ENCODE peak calls at places on chromosomes 4 and X, in nine cellular contexts. O is A549, G is kidney, P is colonic mucosa, X is PC-9, F is body of pancreas, N is dorsolateral prefrontal cortex, Z is heart right ventricle, T is hepatocyte. R is an unnamed sample.

GRCh38 chrX:71301195-71301924 is at the start of gene ITGB1BP2:
- DNase-seq in O (no peak), G (no peak), P (no peak), X (no peak), F (no peak), N (no peak), Z (peak), T (peak), R (no peak)

GRCh38 chr4:16079046-16079445 is 4.8 kb downstream of the PROM1 start:
- DNase-seq in O (no peak), G (no peak), P (no peak), X (no peak), F (no peak), N (no peak), Z (no peak), T (peak), R (no peak)

GRCh38 chr4:187256897-187257296 is 533.2 kb upstream of the FAT1 start:
- DNase-seq in O (no peak), G (no peak), P (no peak), X (no peak), F (no peak), N (no peak), Z (no peak), T (no peak), R (no peak)

GRCh38 chrX:2928127-2928582 is 984 bp downstream of the ARSD start:
- DNase-seq in O (peak), G (peak), P (peak), X (no peak), F (peak), N (no peak), Z (peak), T (no peak), R (no peak)

GRCh38 chrX:17744896-17745523 is 7.7 kb downstream of the SCML1 start:
- DNase-seq in O (no peak), G (no peak), P (no peak), X (no peak), F (no peak), N (no peak), Z (no peak), T (no peak), R (no peak)

GRCh38 chr4:8078109-8078494 is 80.5 kb downstream of the ABLIM2 start:
- DNase-seq in O (no peak), G (peak), P (no peak), X (no peak), F (no peak), N (no peak), Z (no peak), T (no peak), R (no peak)

GRCh38 chr4:145545538-145546224 is 64.0 kb downstream of the SMAD1 start:
- DNase-seq in O (peak), G (no peak), P (peak), X (peak), F (peak), N (no peak), Z (peak), T (peak), R (peak)

GRCh38 chr4:41452484-41453225 is 85.3 kb upstream of the LIMCH1 start:
- DNase-seq in O (no peak), G (no peak), P (no peak), X (no peak), F (no peak), N (no peak), Z (no peak), T (no peak), R (no peak)

GRCh38 chrX:73903941-73904340 is 340.9 kb downstream of the CHIC1 start:
- DNase-seq in O (no peak), G (no peak), P (no peak), X (no peak), F (no peak), N (no peak), Z (no peak), T (no peak), R (no peak)

GRCh38 chr4:82434949-82435348 is 4.6 kb downstream of the ENOPH1 start:
- DNase-seq in O (no peak), G (no peak), P (no peak), X (no peak), F (no peak), N (no peak), Z (no peak), T (no peak), R (no peak)

GRCh38 chr4:186002853-186003252 is 66.1 kb upstream of the TLR3 start:
- DNase-seq in O (no peak), G (no peak), P (no peak), X (no peak), F (no peak), N (no peak), Z (no peak), T (no peak), R (no peak)

GRCh38 chr4:20272411-20272872 is 20.7 kb downstream of the SLIT2 start:
- DNase-seq in O (no peak), G (no peak), P (no peak), X (no peak), F (no peak), N (no peak), Z (no peak), T (no peak), R (no peak)

GRCh38 chr4:6230827-6231662 is 30.7 kb upstream of the JAKMIP1 start:
- DNase-seq in O (no peak), G (no peak), P (no peak), X (no peak), F (no peak), N (no peak), Z (no peak), T (no peak), R (no peak)

GRCh38 chr4:24126776-24127175 is 236.9 kb upstream of the PPARGC1A start:
- DNase-seq in O (no peak), G (no peak), P (no peak), X (no peak), F (no peak), N (no peak), Z (no peak), T (no peak), R (no peak)

GRCh38 chr4:128758314-128758922 is 51.1 kb upstream of the JADE1 start:
- DNase-seq in O (no peak), G (no peak), P (no peak), X (no peak), F (no peak), N (no peak), Z (no peak), T (no peak), R (no peak)

DNA sequence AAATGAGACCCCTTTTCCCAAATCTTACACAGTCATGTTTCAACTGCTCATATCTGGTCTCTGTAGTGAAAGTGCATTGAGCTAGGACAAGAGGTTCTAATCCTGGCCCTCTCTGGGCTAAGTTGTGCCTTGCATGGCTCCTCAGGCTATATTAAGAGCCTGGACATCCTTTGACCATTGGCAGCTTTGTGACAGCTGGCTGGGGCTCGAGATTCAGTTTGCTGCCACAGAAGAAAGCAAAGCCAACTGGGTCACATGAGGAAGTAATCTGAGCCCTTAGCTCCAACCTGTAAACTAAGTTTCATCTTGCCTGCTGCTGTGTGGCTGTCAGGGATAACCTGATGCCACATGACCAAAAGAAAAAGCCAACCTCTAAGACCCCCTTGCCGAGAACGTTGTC is 51.8 kb upstream of the JADE1 start:
- DNase-seq in O (no peak), G (no peak), P (no peak), X (no peak), F (peak), N (no peak), Z (peak), T (no peak), R (no peak)
- H3K27ac ChIP-seq in O (no peak), G (no peak), P (no peak), X (no peak), F (no peak), N (no peak), Z (no peak), T (no peak), R (no peak)

GRCh38 chr4:102299708-102300107 is 45.6 kb downstream of the SLC39A8 start:
- DNase-seq in O (peak), G (no peak), P (no peak), X (no peak), F (no peak), N (no peak), Z (peak), T (peak), R (peak)
- TF ChIP-seq CTCF in O (peak), G (peak), P (peak), X (peak), F (peak), N (no peak), Z (peak), T (peak), R (peak)

GRCh38 chr4:159240690-159241089 is 137.8 kb downstream of the RAPGEF2 start:
- DNase-seq in O (no peak), G (no peak), P (no peak), X (no peak), F (no peak), N (no peak), Z (no peak), T (no peak), R (no peak)

GRCh38 chr4:159237975-159238374 is 135.1 kb downstream of the RAPGEF2 start:
- DNase-seq in O (no peak), G (no peak), P (no peak), X (no peak), F (no peak), N (no peak), Z (no peak), T (no peak), R (no peak)

GRCh38 chr4:159238631-159239030 is 135.8 kb downstream of the RAPGEF2 start:
- DNase-seq in O (no peak), G (no peak), P (no peak), X (no peak), F (no peak), N (no peak), Z (no peak), T (no peak), R (no peak)

GRCh38 chr4:159242427-159242826 is 139.5 kb downstream of the RAPGEF2 start:
- DNase-seq in O (no peak), G (no peak), P (no peak), X (no peak), F (no peak), N (no peak), Z (no peak), T (no peak), R (no peak)

DNA sequence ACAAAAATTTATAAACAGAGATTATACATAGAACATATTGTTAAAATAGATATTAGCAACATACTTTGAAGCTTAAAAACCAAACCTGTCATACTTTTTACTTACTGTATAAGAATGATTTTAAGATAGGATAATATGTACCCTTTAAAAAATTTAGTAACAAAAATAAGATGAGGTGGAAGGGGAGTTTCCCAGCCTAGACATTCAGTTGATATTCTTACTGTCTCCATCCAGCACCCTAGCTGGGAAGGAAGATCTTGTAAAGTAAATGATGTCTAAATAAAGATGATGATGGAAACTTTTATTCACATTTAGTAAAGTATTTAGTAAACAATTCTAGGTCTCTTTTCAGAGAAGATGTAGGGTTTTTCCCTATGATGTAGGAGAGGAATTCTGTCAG is 136.7 kb downstream of the RAPGEF2 start:
- DNase-seq in O (no peak), G (no peak), P (no peak), X (no peak), F (no peak), N (no peak), Z (no peak), T (no peak), R (no peak)
- H3K27ac ChIP-seq in O (no peak), G (no peak), P (no peak), X (no peak), F (no peak), N (no peak), Z (peak), T (no peak), R (no peak)

GRCh38 chrX:20740443-20740842 is 473.7 kb upstream of the RPS6KA3 start:
- DNase-seq in O (no peak), G (no peak), P (no peak), X (no peak), F (no peak), N (no peak), Z (no peak), T (no peak), R (no peak)
- TF ChIP-seq CTCF in O (no peak), G (no peak), P (no peak), X (no peak), F (no peak), N (no peak), Z (no peak), T (no peak), R (no peak)

GRCh38 chr4:86942185-86942666 is 7.4 kb downstream of the AFF1 start:
- DNase-seq in O (peak), G (no peak), P (no peak), X (peak), F (no peak), N (no peak), Z (no peak), T (peak), R (peak)
- H3K27ac ChIP-seq in O (no peak), G (no peak), P (peak), X (peak), F (peak), N (no peak), Z (no peak), T (peak), R (no peak)

GRCh38 chr4:1907848-1908525 is 36.8 kb downstream of the NSD2 start:
- DNase-seq in O (no peak), G (no peak), P (peak), X (no peak), F (no peak), N (no peak), Z (no peak), T (no peak), R (peak)

GRCh38 chr4:1910643-1911042 is 39.5 kb downstream of the NSD2 start:
- DNase-seq in O (peak), G (no peak), P (peak), X (no peak), F (peak), N (no peak), Z (no peak), T (peak), R (peak)
- TF ChIP-seq CTCF in O (peak), G (peak), P (peak), X (peak), F (no peak), N (peak), Z (peak), T (peak), R (peak)

R was measured in RWPE1.